ENCODE peak calls at places on chromosome 14, in six cellular contexts. One of them, this sample, is unnamed.

GRCh38 chr14:92217956-92218355 is 96.2 kb downstream of the CPSF2 start:
- DNase-seq in T follicular helper cell: no peak
- DNase-seq in psoas muscle: no peak
- DNase-seq in endothelial cell: no peak
- DNase-seq in hypothalamus: no peak
- DNase-seq in dorsolateral prefrontal cortex: no peak
- DNase-seq in this sample: no peak

GRCh38 chr14:76715102-76715926 is 46.0 kb upstream of the VASH1 start:
- DNase-seq in T follicular helper cell: no peak
- DNase-seq in psoas muscle: no peak
- DNase-seq in endothelial cell: no peak
- DNase-seq in hypothalamus: no peak
- DNase-seq in dorsolateral prefrontal cortex: no peak
- DNase-seq in this sample: no peak

GRCh38 chr14:61561144-61561543 is 134.2 kb upstream of the HIF1A start:
- DNase-seq in T follicular helper cell: no peak
- DNase-seq in psoas muscle: no peak
- DNase-seq in endothelial cell: no peak
- DNase-seq in hypothalamus: no peak
- DNase-seq in dorsolateral prefrontal cortex: no peak
- DNase-seq in this sample: no peak

GRCh38 chr14:96085369-96085768 is 46.2 kb downstream of the C14orf132 start:
- DNase-seq in T follicular helper cell: no peak
- DNase-seq in psoas muscle: no peak
- DNase-seq in endothelial cell: no peak
- DNase-seq in hypothalamus: no peak
- DNase-seq in dorsolateral prefrontal cortex: no peak
- DNase-seq in this sample: no peak

GRCh38 chr14:74257078-74257987 is 18.1 kb downstream of the VSX2 start:
- DNase-seq in T follicular helper cell: peak; percentile 33
- DNase-seq in psoas muscle: peak; percentile 41
- DNase-seq in endothelial cell: peak; percentile 70
- DNase-seq in hypothalamus: no peak
- DNase-seq in dorsolateral prefrontal cortex: peak; percentile 56
- DNase-seq in this sample: peak; percentile 32

GRCh38 chr14:65864549-65864948 is 452.0 kb downstream of the FUT8 start:
- DNase-seq in T follicular helper cell: no peak
- DNase-seq in psoas muscle: no peak
- DNase-seq in endothelial cell: no peak
- DNase-seq in hypothalamus: no peak
- DNase-seq in dorsolateral prefrontal cortex: no peak
- DNase-seq in this sample: no peak

GRCh38 chr14:88281447-88281846 is 41.6 kb downstream of the KCNK10 start:
- DNase-seq in T follicular helper cell: no peak
- DNase-seq in psoas muscle: no peak
- DNase-seq in endothelial cell: no peak
- DNase-seq in hypothalamus: no peak
- DNase-seq in dorsolateral prefrontal cortex: no peak
- DNase-seq in this sample: no peak

GRCh38 chr14:82510007-82510406 is 976.4 kb upstream of the SEL1L start:
- DNase-seq in T follicular helper cell: no peak
- DNase-seq in psoas muscle: no peak
- DNase-seq in endothelial cell: no peak
- DNase-seq in hypothalamus: no peak
- DNase-seq in dorsolateral prefrontal cortex: no peak
- DNase-seq in this sample: no peak

GRCh38 chr14:64137657-64138290 is 156.4 kb downstream of the ESR2 start:
- DNase-seq in T follicular helper cell: no peak
- DNase-seq in psoas muscle: no peak
- DNase-seq in endothelial cell: no peak
- DNase-seq in hypothalamus: no peak
- DNase-seq in dorsolateral prefrontal cortex: no peak
- DNase-seq in this sample: no peak

GRCh38 chr14:97283450-97284230 is 486.5 kb downstream of the VRK1 start:
- DNase-seq in T follicular helper cell: no peak
- DNase-seq in psoas muscle: no peak
- DNase-seq in endothelial cell: no peak
- DNase-seq in hypothalamus: no peak
- DNase-seq in dorsolateral prefrontal cortex: no peak
- DNase-seq in this sample: no peak

GRCh38 chr14:52080171-52080800 is 11.4 kb upstream of the NID2 start:
- DNase-seq in T follicular helper cell: no peak
- DNase-seq in psoas muscle: no peak
- DNase-seq in endothelial cell: no peak
- DNase-seq in hypothalamus: no peak
- DNase-seq in dorsolateral prefrontal cortex: no peak
- DNase-seq in this sample: no peak

GRCh38 chr14:26960049-26960688 is 362.3 kb upstream of the NOVA1 start:
- DNase-seq in T follicular helper cell: no peak
- DNase-seq in psoas muscle: no peak
- DNase-seq in endothelial cell: peak; percentile 6
- DNase-seq in hypothalamus: no peak
- DNase-seq in dorsolateral prefrontal cortex: no peak
- DNase-seq in this sample: no peak

GRCh38 chr14:74661726-74662450 is 49.9 kb upstream of the LTBP2 start:
- DNase-seq in T follicular helper cell: no peak
- DNase-seq in psoas muscle: peak; percentile 73
- DNase-seq in endothelial cell: no peak
- DNase-seq in hypothalamus: no peak
- DNase-seq in dorsolateral prefrontal cortex: no peak
- DNase-seq in this sample: no peak

GRCh38 chr14:104117341-104118005 is 20.9 kb upstream of the KIF26A start:
- DNase-seq in T follicular helper cell: no peak
- DNase-seq in psoas muscle: peak; percentile 9
- DNase-seq in endothelial cell: no peak
- DNase-seq in hypothalamus: no peak
- DNase-seq in dorsolateral prefrontal cortex: peak; percentile 33
- DNase-seq in this sample: no peak

GRCh38 chr14:100417466-100417865 is 94.3 kb downstream of the SLC25A47 start:
- DNase-seq in T follicular helper cell: no peak
- DNase-seq in psoas muscle: peak; percentile 39
- DNase-seq in endothelial cell: peak; percentile 73
- DNase-seq in hypothalamus: no peak
- DNase-seq in dorsolateral prefrontal cortex: peak; percentile 74
- DNase-seq in this sample: no peak

GRCh38 chr14:29637406-29637805 is 290.2 kb downstream of the PRKD1 start:
- DNase-seq in T follicular helper cell: no peak
- DNase-seq in psoas muscle: no peak
- DNase-seq in endothelial cell: no peak
- DNase-seq in hypothalamus: no peak
- DNase-seq in dorsolateral prefrontal cortex: peak; percentile 43
- DNase-seq in this sample: no peak

GRCh38 chr14:68937790-68938514 is 41.1 kb downstream of the ACTN1 start:
- DNase-seq in T follicular helper cell: no peak
- DNase-seq in psoas muscle: no peak
- DNase-seq in endothelial cell: no peak
- DNase-seq in hypothalamus: no peak
- DNase-seq in dorsolateral prefrontal cortex: no peak
- DNase-seq in this sample: no peak

GRCh38 chr14:53646925-53647324 is 309.7 kb downstream of the BMP4 start:
- DNase-seq in T follicular helper cell: no peak
- DNase-seq in psoas muscle: no peak
- DNase-seq in endothelial cell: peak; percentile 23
- DNase-seq in hypothalamus: no peak
- DNase-seq in dorsolateral prefrontal cortex: no peak
- DNase-seq in this sample: no peak

GRCh38 chr14:24206260-24207103 is 986 bp downstream of the TSSK4 start:
- DNase-seq in T follicular helper cell: no peak
- DNase-seq in psoas muscle: no peak
- DNase-seq in endothelial cell: no peak
- DNase-seq in hypothalamus: no peak
- DNase-seq in dorsolateral prefrontal cortex: no peak
- DNase-seq in this sample: no peak

GRCh38 chr14:100065942-100066574 is 836 bp downstream of the EVL start:
- DNase-seq in T follicular helper cell: peak; percentile 67
- DNase-seq in psoas muscle: no peak
- DNase-seq in endothelial cell: no peak
- DNase-seq in hypothalamus: no peak
- DNase-seq in dorsolateral prefrontal cortex: no peak
- DNase-seq in this sample: no peak

GRCh38 chr14:77746064-77746463 is 14.9 kb downstream of the SNW1 start:
- DNase-seq in T follicular helper cell: no peak
- DNase-seq in psoas muscle: no peak
- DNase-seq in endothelial cell: no peak
- DNase-seq in hypothalamus: no peak
- DNase-seq in dorsolateral prefrontal cortex: no peak
- DNase-seq in this sample: no peak

GRCh38 chr14:22994762-22995275 is 12.5 kb upstream of the AJUBA start:
- DNase-seq in T follicular helper cell: no peak
- DNase-seq in psoas muscle: no peak
- DNase-seq in endothelial cell: no peak
- DNase-seq in hypothalamus: no peak
- DNase-seq in dorsolateral prefrontal cortex: no peak
- DNase-seq in this sample: no peak

GRCh38 chr14:101849640-101850039 is 88.1 kb downstream of the PPP2R5C start:
- DNase-seq in T follicular helper cell: no peak
- DNase-seq in psoas muscle: no peak
- DNase-seq in endothelial cell: no peak
- DNase-seq in hypothalamus: no peak
- DNase-seq in dorsolateral prefrontal cortex: no peak
- DNase-seq in this sample: no peak

GRCh38 chr14:95508377-95508776 is 8.1 kb downstream of the SYNE3 start:
- DNase-seq in T follicular helper cell: no peak
- DNase-seq in psoas muscle: no peak
- DNase-seq in endothelial cell: no peak
- DNase-seq in hypothalamus: no peak
- DNase-seq in dorsolateral prefrontal cortex: no peak
- DNase-seq in this sample: no peak

GRCh38 chr14:20802341-20803084 is at the start of gene RNASE1:
- DNase-seq in T follicular helper cell: no peak
- DNase-seq in psoas muscle: peak; percentile 28
- DNase-seq in endothelial cell: no peak
- DNase-seq in hypothalamus: peak; percentile 32
- DNase-seq in dorsolateral prefrontal cortex: peak; percentile 75
- DNase-seq in this sample: peak; percentile 87

GRCh38 chr14:105021656-105022275 is 883 bp upstream of the CDCA4 start:
- DNase-seq in T follicular helper cell: peak; percentile 11
- DNase-seq in psoas muscle: peak; percentile 37
- DNase-seq in endothelial cell: peak; percentile 39
- DNase-seq in hypothalamus: no peak
- DNase-seq in dorsolateral prefrontal cortex: no peak
- DNase-seq in this sample: no peak

This sample was measured in caudate nucleus.